ENCODE peak calls at places on chromosomes 6 and 20, in seven cellular contexts. I, Y, P, D, S, X and T are unnamed samples.

GRCh38 chr6:86537311-86537861 is 399.9 kb upstream of the HTR1E start:
- DNase-seq in X (no peak), S (no peak), D (no peak), I (no peak), P (no peak), Y (no peak), T (no peak)

GRCh38 chr20:20003088-20003954 is 13.8 kb upstream of the NAA20 start:
- DNase-seq in I (no peak), X (no peak), Y (no peak), S (peak), P (no peak), D (no peak), T (no peak)

GRCh38 chr6:141199074-141199473 is 933.7 kb upstream of the GJE1 start:
- DNase-seq in P (no peak), X (no peak), D (peak), I (no peak), S (peak), Y (no peak), T (no peak)

GRCh38 chr20:45951474-45951873 is 17.0 kb downstream of the PCIF1 start:
- DNase-seq in D (no peak), S (no peak), P (no peak), X (no peak), I (no peak), Y (no peak), T (no peak)

GRCh38 chr6:133240511-133241087 is 558 bp upstream of the EYA4 start:
- DNase-seq in Y (peak), P (no peak), S (peak), I (no peak), X (no peak), D (no peak), T (no peak)

GRCh38 chr6:116975600-116975999 is 98.6 kb downstream of the RFX6 start:
- DNase-seq in Y (no peak), P (no peak), X (no peak), I (no peak), S (peak), D (peak), T (no peak)

GRCh38 chr6:2743280-2744205 is 7.2 kb downstream of the MYLK4 start:
- DNase-seq in X (no peak), S (no peak), Y (no peak), I (no peak), D (no peak), P (no peak), T (no peak)

GRCh38 chr6:89597988-89598387 is 40.6 kb downstream of the LYRM2 start:
- DNase-seq in P (no peak), S (peak), I (peak), Y (no peak), X (no peak), D (no peak), T (peak)

GRCh38 chr6:166314454-166314853 is 6.3 kb upstream of the PRR18 start:
- DNase-seq in D (no peak), I (no peak), X (no peak), P (no peak), Y (no peak), S (no peak), T (no peak)

GRCh38 chr6:8589941-8590676 is 154.8 kb upstream of the SLC35B3 start:
- DNase-seq in Y (peak), X (no peak), P (no peak), S (peak), D (no peak), I (no peak), T (no peak)

GRCh38 chr6:35903679-35904078 is 17.2 kb downstream of the SRPK1 start:
- DNase-seq in D (no peak), I (no peak), S (no peak), Y (no peak), X (no peak), P (no peak), T (no peak)

GRCh38 chr20:41377275-41377674 is 10.7 kb upstream of the EMILIN3 start:
- DNase-seq in D (no peak), I (no peak), S (no peak), P (no peak), Y (no peak), X (no peak), T (no peak)

GRCh38 chr6:169791721-169792131 is 40.3 kb downstream of the ERMARD start:
- DNase-seq in X (no peak), S (peak), D (no peak), I (no peak), P (no peak), Y (no peak), T (no peak)

GRCh38 chr6:1400126-1400850 is 10.9 kb downstream of the FOXF2 start:
- DNase-seq in I (no peak), Y (peak), D (no peak), P (no peak), S (no peak), X (no peak), T (no peak)

GRCh38 chr20:2755451-2756055 is 44.9 kb downstream of the CPXM1 start:
- DNase-seq in S (no peak), X (no peak), I (no peak), D (no peak), P (no peak), Y (peak), T (no peak)

GRCh38 chr20:64130876-64131275 is 23.5 kb upstream of the NPBWR2 start:
- DNase-seq in P (no peak), Y (peak), D (no peak), X (no peak), S (no peak), I (no peak), T (no peak)

GRCh38 chr6:88611721-88612120 is 351.7 kb downstream of the RNGTT start:
- DNase-seq in S (no peak), I (no peak), X (no peak), D (no peak), Y (no peak), P (no peak), T (no peak)

GRCh38 chr6:41694815-41695536 is 40.4 kb downstream of the TFEB start:
- DNase-seq in X (no peak), I (no peak), Y (no peak), D (peak), S (peak), P (no peak), T (no peak)

GRCh38 chr6:141726158-141726557 is 406.6 kb upstream of the GJE1 start:
- DNase-seq in S (no peak), D (no peak), Y (no peak), X (no peak), P (no peak), I (no peak), T (no peak)

GRCh38 chr20:41462372-41463161 is 95.9 kb upstream of the EMILIN3 start:
- DNase-seq in S (no peak), X (no peak), P (no peak), Y (no peak), D (no peak), I (no peak), T (no peak)

GRCh38 chr20:63920226-63920625 is 25.3 kb downstream of the DNAJC5 start:
- DNase-seq in P (no peak), D (no peak), I (no peak), X (no peak), S (no peak), Y (peak), T (no peak)

GRCh38 chr6:88248709-88249321 is 82.7 kb upstream of the CNR1 start:
- DNase-seq in S (peak), D (no peak), Y (no peak), I (no peak), P (no peak), X (no peak), T (no peak)

GRCh38 chr20:1122388-1123315 is 4.2 kb downstream of the PSMF1 start:
- DNase-seq in Y (no peak), I (no peak), P (no peak), X (no peak), D (peak), S (peak), T (peak)

GRCh38 chr20:32580970-32581838 is 3.9 kb downstream of the NOL4L start:
- DNase-seq in Y (peak), D (no peak), I (no peak), X (no peak), P (no peak), S (no peak), T (no peak)

GRCh38 chr6:307065-307814 is 15.0 kb downstream of the DUSP22 start:
- DNase-seq in S (no peak), P (no peak), I (no peak), D (no peak), X (no peak), Y (no peak), T (no peak)

GRCh38 chr20:34055290-34055689 is 56.8 kb downstream of the EIF2S2 start:
- DNase-seq in X (no peak), I (no peak), Y (no peak), P (no peak), S (no peak), D (no peak), T (no peak)

GRCh38 chr20:3995067-3995748 is 20.1 kb downstream of the RNF24 start:
- DNase-seq in X (no peak), D (no peak), P (no peak), I (no peak), S (peak), Y (peak), T (peak)

GRCh38 chr20:31712564-31713311 is 9.9 kb downstream of the BCL2L1 start:
- DNase-seq in D (peak), I (peak), X (no peak), P (peak), S (peak), Y (peak), T (no peak)

GRCh38 chr6:129210684-129211083 is 327.7 kb downstream of the LAMA2 start:
- DNase-seq in S (no peak), D (no peak), Y (no peak), I (no peak), P (no peak), X (no peak), T (no peak)

GRCh38 chr6:129307845-129308244 is 402.1 kb downstream of the ARHGAP18 start:
- DNase-seq in I (no peak), S (no peak), Y (no peak), X (no peak), D (no peak), P (no peak), T (no peak)

GRCh38 chr6:16004934-16005673 is 123.8 kb upstream of the MYLIP start:
- DNase-seq in S (no peak), X (no peak), P (no peak), I (no peak), Y (no peak), D (no peak), T (no peak)

GRCh38 chr6:70254784-70255183 is 48.1 kb downstream of the COL9A1 start:
- DNase-seq in P (no peak), D (no peak), Y (no peak), S (no peak), I (no peak), X (no peak), T (no peak)